ENCODE peak calls at places on chromosomes 12 and 14, in four cellular contexts. X is HEK293T; K is GM19239; R is activated gamma-delta T cell treated with anti-CD3 and anti-CD28 coated beads, Interleukin-2, amount 50 U/mL, for 16 hours. Z is an unnamed sample.

GRCh38 chr12:12523229-12523628 is 39.4 kb downstream of the DUSP16 start:
- DNase-seq in X (no peak), K (no peak), R (no peak), Z (no peak)

GRCh38 chr12:80858356-80858755 is 79.4 kb downstream of the LIN7A start:
- DNase-seq in X (no peak), K (no peak), R (no peak), Z (no peak)

GRCh38 chr14:102768223-102769048 is 8.8 kb upstream of the TRAF3 start:
- DNase-seq in X (no peak), K (no peak), R (no peak), Z (peak; percentile 80)

GRCh38 chr14:101527987-101528386 is 33.3 kb upstream of the DIO3 start:
- DNase-seq in X (no peak), K (no peak), R (no peak), Z (no peak)

GRCh38 chr14:77007975-77008421 is 20.5 kb downstream of the IRF2BPL start:
- DNase-seq in X (no peak), K (no peak), R (no peak), Z (no peak)

GRCh38 chr14:59363545-59364226 is 101.5 kb downstream of the GPR135 start:
- DNase-seq in X (no peak), K (no peak), R (no peak), Z (no peak)

GRCh38 chr12:121524196-121524930 is 56.5 kb downstream of the KDM2B start:
- DNase-seq in X (no peak), K (no peak), R (no peak), Z (no peak)

GRCh38 chr12:10170199-10170598 is 1.7 kb downstream of the OLR1 start:
- DNase-seq in X (no peak), K (no peak), R (no peak), Z (no peak)

GRCh38 chr14:104970231-104971068 is 7.7 kb downstream of the AHNAK2 start:
- DNase-seq in X (no peak), K (no peak), R (no peak), Z (no peak)

GRCh38 chr14:58109761-58110160 is 42.3 kb downstream of the ARMH4 start:
- DNase-seq in X (no peak), K (no peak), R (no peak), Z (no peak)

GRCh38 chr12:132222096-132222807 is 78.0 kb downstream of the NOC4L start:
- DNase-seq in X (no peak), K (no peak), R (no peak), Z (no peak)

Z was measured in GM13976.